ENCODE peak calls at places on chromosomes 1 and 21, in five cellular contexts. T, R, S, N and U are unnamed samples.

GRCh38 chr1:6459850-6460265 is 6.1 kb downstream of the TNFRSF25 start:
- DNase-seq in N (no peak), T (no peak), R (no peak), S (no peak), U (no peak)

GRCh38 chr1:204695692-204696091 is 10.2 kb upstream of the LRRN2 start:
- DNase-seq in S (no peak), T (no peak), R (no peak), N (no peak), U (no peak)

GRCh38 chr21:29384608-29385359 is 86.1 kb downstream of the BACH1 start:
- DNase-seq in R (no peak), T (no peak), S (no peak), N (no peak), U (no peak)

GRCh38 chr1:182616130-182617074 is 12.2 kb upstream of the RGS16 start:
- DNase-seq in N (peak; percentile 27), R (peak; percentile 30), S (peak; percentile 88), T (peak; percentile 92), U (peak; percentile 76)

GRCh38 chr1:82978461-82979324 is 1020.2 kb downstream of the TTLL7 start:
- DNase-seq in N (no peak), S (no peak), T (no peak), R (no peak), U (no peak)

GRCh38 chr1:160975026-160975425 is 20.4 kb upstream of the ITLN2 start:
- DNase-seq in R (no peak), S (no peak), N (no peak), T (no peak), U (no peak)

GRCh38 chr1:197319631-197320030 is 51.6 kb downstream of the CRB1 start:
- DNase-seq in S (no peak), N (no peak), R (no peak), T (no peak), U (no peak)

GRCh38 chr1:7526196-7526866 is 244.8 kb upstream of the VAMP3 start:
- DNase-seq in R (no peak), S (no peak), N (no peak), T (peak; percentile 35), U (no peak)

GRCh38 chr1:55421317-55421716 is 206.2 kb upstream of the USP24 start:
- DNase-seq in R (no peak), S (no peak), N (no peak), T (peak; percentile 6), U (no peak)

GRCh38 chr1:54577612-54578011 is 29.6 kb downstream of the ACOT11 start:
- DNase-seq in R (no peak), S (peak; percentile 32), T (peak; percentile 33), N (no peak), U (peak; percentile 88)